ENCODE peak calls at places on chromosomes 2 and 18, in five cellular contexts. L is stimulated activated CD4-positive, alpha-beta T cell treated with anti-CD3 and anti-CD28 coated beads, Interleukin-1b, Interleukin-23, amount 100 ng/mL, for 48 hours; X is mucosa of descending colon; G is OCI-LY7; D is hippocampal formation. H is an unnamed sample.

GRCh38 chr18:79772865-79773696 is 24.7 kb upstream of the KCNG2 start:
- DNase-seq in D (no peak), L (no peak), X (no peak), G (no peak), H (no peak)

GRCh38 chr2:151260492-151261239 is 997 bp downstream of the RBM43 start:
- DNase-seq in L (no peak), G (peak; percentile 11), D (no peak), X (no peak), H (no peak)

GRCh38 chr2:75146221-75146902 is 53.0 kb downstream of the TACR1 start:
- DNase-seq in G (no peak), X (no peak), L (no peak), D (no peak), H (no peak)

GRCh38 chr2:203533696-203534471 is 1.2 kb downstream of the RAPH1 start:
- DNase-seq in X (peak; percentile 23), G (peak; percentile 41), L (no peak), D (no peak), H (peak; percentile 53)

GRCh38 chr2:124025349-124025720 is 248 bp downstream of the CNTNAP5 start:
- DNase-seq in L (no peak), X (no peak), D (no peak), G (no peak), H (no peak)

GRCh38 chr2:13260401-13260800 is 543.7 kb downstream of the TRIB2 start:
- DNase-seq in G (no peak), D (no peak), L (no peak), X (no peak), H (no peak)

GRCh38 chr18:12819330-12819729 is 64.7 kb downstream of the PTPN2 start:
- DNase-seq in D (no peak), L (no peak), G (no peak), X (no peak), H (peak; percentile 68)

GRCh38 chr2:238614376-238614775 is 187.6 kb downstream of the ASB1 start:
- DNase-seq in X (no peak), L (no peak), D (no peak), G (no peak), H (no peak)

GRCh38 chr2:53768233-53768542 is 584 bp downstream of the CHAC2 start:
- DNase-seq in G (peak; percentile 79), X (no peak), L (peak; percentile 50), D (no peak), H (no peak)

GRCh38 chr2:239664216-239664785 is 263.5 kb upstream of the HDAC4 start:
- DNase-seq in G (no peak), D (no peak), L (no peak), X (no peak), H (no peak)

GRCh38 chr2:239774142-239774462 is 251.0 kb downstream of the NDUFA10 start:
- DNase-seq in L (no peak), G (no peak), X (no peak), D (no peak), H (no peak)

GRCh38 chr2:84487298-84487996 is 28.4 kb upstream of the SUCLG1 start:
- DNase-seq in D (no peak), G (no peak), L (no peak), X (no peak), H (no peak)

GRCh38 chr2:42959993-42960834 is 167.8 kb upstream of the HAAO start:
- DNase-seq in X (no peak), D (no peak), G (no peak), L (no peak), H (no peak)

GRCh38 chr2:624551-625347 is 52.5 kb downstream of the TMEM18 start:
- DNase-seq in L (no peak), X (no peak), G (no peak), D (no peak), H (no peak)

GRCh38 chr18:78160961-78161656 is 818.5 kb upstream of the SALL3 start:
- DNase-seq in L (no peak), X (no peak), D (no peak), G (no peak), H (no peak)

GRCh38 chr2:72028351-72028995 is 119.2 kb downstream of the CYP26B1 start:
- DNase-seq in L (no peak), X (no peak), D (no peak), G (no peak), H (no peak)

GRCh38 chr2:56801770-56802169 is 618.0 kb downstream of the CCDC85A start:
- DNase-seq in L (no peak), D (no peak), X (no peak), G (no peak), H (no peak)

GRCh38 chr2:2686228-2686627 is 355.2 kb upstream of the MYT1L start:
- DNase-seq in G (no peak), X (no peak), D (no peak), L (no peak), H (no peak)

GRCh38 chr2:205748660-205749059 is 66.4 kb downstream of the NRP2 start:
- DNase-seq in G (no peak), L (peak; percentile 15), X (no peak), D (no peak), H (no peak)

GRCh38 chr18:11488175-11488574 is 121.2 kb upstream of the SLC35G4 start:
- DNase-seq in L (no peak), D (no peak), G (no peak), X (no peak), H (no peak)

GRCh38 chr2:10331702-10332401 is 29.1 kb downstream of the HPCAL1 start:
- DNase-seq in G (peak; percentile 63), D (no peak), X (peak; percentile 34), L (peak; percentile 77), H (no peak)

GRCh38 chr18:3857544-3857943 is 407.6 kb downstream of the TGIF1 start:
- DNase-seq in G (no peak), D (no peak), L (no peak), X (no peak), H (no peak)

GRCh38 chr2:143937563-143938346 is 582.2 kb downstream of the ZEB2 start:
- DNase-seq in D (no peak), L (no peak), X (no peak), G (no peak), H (no peak)

GRCh38 chr2:120108049-120108448 is 95.2 kb downstream of the EPB41L5 start:
- DNase-seq in G (no peak), L (no peak), D (no peak), X (peak; percentile 84), H (no peak)

GRCh38 chr2:10985901-10986535 is 74.3 kb downstream of the KCNF1 start:
- DNase-seq in D (no peak), L (no peak), X (no peak), G (no peak), H (no peak)

GRCh38 chr2:210086292-210086691 is 83.9 kb downstream of the RPE start:
- DNase-seq in G (no peak), D (no peak), X (no peak), L (no peak), H (no peak)

GRCh38 chr18:42341423-42341822 is 386.4 kb downstream of the PIK3C3 start:
- DNase-seq in L (no peak), G (no peak), X (no peak), D (no peak), H (no peak)

GRCh38 chr2:98658816-98659486 is 50.6 kb downstream of the UNC50 start:
- DNase-seq in D (no peak), L (no peak), X (no peak), G (no peak), H (no peak)

GRCh38 chr2:216059233-216059834 is 22.3 kb downstream of the PECR start:
- DNase-seq in D (no peak), X (no peak), G (peak; percentile 10), L (no peak), H (peak; percentile 37)

GRCh38 chr2:72973566-72974435 is 56.5 kb downstream of the EMX1 start:
- DNase-seq in D (peak; percentile 20), X (peak; percentile 63), L (peak; percentile 39), G (peak; percentile 75), H (peak; percentile 49)

GRCh38 chr2:110678457-110679336 is 834 bp upstream of the BUB1 start:
- DNase-seq in G (peak; percentile 56), L (no peak), X (peak; percentile 45), D (peak; percentile 23), H (peak; percentile 42)

GRCh38 chr18:45806226-45806625 is 19.2 kb upstream of the SIGLEC15 start:
- DNase-seq in D (no peak), L (no peak), X (no peak), G (no peak), H (no peak)

H was measured in MM.1S.